ENCODE peak calls at places on chromosomes 7 and 10, in six cellular contexts. One of them, this sample, is unnamed.

GRCh38 chr10:74213571-74214162 is 62.6 kb downstream of the ADK start:
- DNase-seq in sciatic nerve: no peak
- DNase-seq in DMS53: peak
- DNase-seq in CD4-positive, alpha-beta T cell: peak
- DNase-seq in iris pigment epithelial cell: peak
- DNase-seq in anterior cingulate cortex: no peak
- DNase-seq in this sample: no peak

GRCh38 chr10:93173867-93174845 is 100.5 kb downstream of the CYP26A1 start:
- DNase-seq in sciatic nerve: no peak
- DNase-seq in DMS53: no peak
- DNase-seq in CD4-positive, alpha-beta T cell: no peak
- DNase-seq in iris pigment epithelial cell: peak
- DNase-seq in anterior cingulate cortex: no peak
- DNase-seq in this sample: no peak

GRCh38 chr10:81270051-81270450 is 604.9 kb upstream of the NRG3 start:
- DNase-seq in sciatic nerve: no peak
- DNase-seq in DMS53: no peak
- DNase-seq in CD4-positive, alpha-beta T cell: no peak
- DNase-seq in iris pigment epithelial cell: no peak
- DNase-seq in anterior cingulate cortex: no peak
- DNase-seq in this sample: no peak

GRCh38 chr10:101236376-101237079 is 7.3 kb upstream of the LBX1 start:
- DNase-seq in sciatic nerve: no peak
- DNase-seq in DMS53: peak
- DNase-seq in CD4-positive, alpha-beta T cell: no peak
- DNase-seq in iris pigment epithelial cell: no peak
- DNase-seq in anterior cingulate cortex: no peak
- DNase-seq in this sample: no peak

GRCh38 chr7:40311307-40311706 is 176.5 kb downstream of the SUGCT start:
- DNase-seq in sciatic nerve: no peak
- DNase-seq in DMS53: no peak
- DNase-seq in CD4-positive, alpha-beta T cell: no peak
- DNase-seq in iris pigment epithelial cell: no peak
- DNase-seq in anterior cingulate cortex: no peak
- DNase-seq in this sample: no peak

GRCh38 chr7:101814081-101814995 is 3.1 kb upstream of the CUX1 start:
- DNase-seq in sciatic nerve: peak
- DNase-seq in DMS53: peak
- DNase-seq in CD4-positive, alpha-beta T cell: peak
- DNase-seq in iris pigment epithelial cell: peak
- DNase-seq in anterior cingulate cortex: peak
- DNase-seq in this sample: peak

GRCh38 chr10:98138031-98138430 is 3.6 kb downstream of the R3HCC1L start:
- DNase-seq in sciatic nerve: no peak
- DNase-seq in DMS53: no peak
- DNase-seq in CD4-positive, alpha-beta T cell: no peak
- DNase-seq in iris pigment epithelial cell: no peak
- DNase-seq in anterior cingulate cortex: no peak
- DNase-seq in this sample: no peak

GRCh38 chr7:50953820-50954219 is 171.1 kb upstream of the GRB10 start:
- DNase-seq in sciatic nerve: no peak
- DNase-seq in DMS53: peak
- DNase-seq in CD4-positive, alpha-beta T cell: no peak
- DNase-seq in iris pigment epithelial cell: peak
- DNase-seq in anterior cingulate cortex: no peak
- DNase-seq in this sample: no peak

GRCh38 chr10:110919349-110919931 is at the start of gene SHOC2:
- DNase-seq in sciatic nerve: peak
- DNase-seq in DMS53: peak
- DNase-seq in CD4-positive, alpha-beta T cell: peak
- DNase-seq in iris pigment epithelial cell: peak
- DNase-seq in anterior cingulate cortex: peak
- DNase-seq in this sample: peak

GRCh38 chr10:118108194-118109026 is 61.7 kb upstream of the RAB11FIP2 start:
- DNase-seq in sciatic nerve: no peak
- DNase-seq in DMS53: no peak
- DNase-seq in CD4-positive, alpha-beta T cell: no peak
- DNase-seq in iris pigment epithelial cell: peak
- DNase-seq in anterior cingulate cortex: no peak
- DNase-seq in this sample: no peak

GRCh38 chr10:52228556-52228955 is 85.5 kb upstream of the DKK1 start:
- DNase-seq in sciatic nerve: no peak
- DNase-seq in DMS53: no peak
- DNase-seq in CD4-positive, alpha-beta T cell: no peak
- DNase-seq in iris pigment epithelial cell: no peak
- DNase-seq in anterior cingulate cortex: no peak
- DNase-seq in this sample: no peak

GRCh38 chr10:125866421-125867029 is 14.6 kb downstream of the DHX32 start:
- DNase-seq in sciatic nerve: no peak
- DNase-seq in DMS53: no peak
- DNase-seq in CD4-positive, alpha-beta T cell: no peak
- DNase-seq in iris pigment epithelial cell: no peak
- DNase-seq in anterior cingulate cortex: no peak
- DNase-seq in this sample: no peak

GRCh38 chr10:118982366-118982765 is 47.1 kb upstream of the NANOS1 start:
- DNase-seq in sciatic nerve: no peak
- DNase-seq in DMS53: no peak
- DNase-seq in CD4-positive, alpha-beta T cell: no peak
- DNase-seq in iris pigment epithelial cell: no peak
- DNase-seq in anterior cingulate cortex: no peak
- DNase-seq in this sample: no peak

GRCh38 chr10:132654708-132655661 is 117.4 kb downstream of the INPP5A start:
- DNase-seq in sciatic nerve: peak
- DNase-seq in DMS53: peak
- DNase-seq in CD4-positive, alpha-beta T cell: peak
- DNase-seq in iris pigment epithelial cell: peak
- DNase-seq in anterior cingulate cortex: peak
- DNase-seq in this sample: peak

GRCh38 chr10:113202011-113202410 is 252.0 kb downstream of the TCF7L2 start:
- DNase-seq in sciatic nerve: no peak
- DNase-seq in DMS53: no peak
- DNase-seq in CD4-positive, alpha-beta T cell: no peak
- DNase-seq in iris pigment epithelial cell: no peak
- DNase-seq in anterior cingulate cortex: no peak
- DNase-seq in this sample: no peak

GRCh38 chr7:5354460-5355279 is 69.0 kb downstream of the TNRC18 start:
- DNase-seq in sciatic nerve: no peak
- DNase-seq in DMS53: no peak
- DNase-seq in CD4-positive, alpha-beta T cell: no peak
- DNase-seq in iris pigment epithelial cell: peak
- DNase-seq in anterior cingulate cortex: no peak
- DNase-seq in this sample: no peak

GRCh38 chr7:142901426-142902259 is 16.1 kb upstream of the TRPV6 start:
- DNase-seq in sciatic nerve: no peak
- DNase-seq in DMS53: no peak
- DNase-seq in CD4-positive, alpha-beta T cell: no peak
- DNase-seq in iris pigment epithelial cell: no peak
- DNase-seq in anterior cingulate cortex: no peak
- DNase-seq in this sample: no peak

GRCh38 chr10:49076741-49077521 is 38.4 kb downstream of the VSTM4 start:
- DNase-seq in sciatic nerve: no peak
- DNase-seq in DMS53: no peak
- DNase-seq in CD4-positive, alpha-beta T cell: no peak
- DNase-seq in iris pigment epithelial cell: no peak
- DNase-seq in anterior cingulate cortex: peak
- DNase-seq in this sample: peak

GRCh38 chr10:59234194-59234593 is 57.8 kb downstream of the PHYHIPL start:
- DNase-seq in sciatic nerve: no peak
- DNase-seq in DMS53: peak
- DNase-seq in CD4-positive, alpha-beta T cell: no peak
- DNase-seq in iris pigment epithelial cell: peak
- DNase-seq in anterior cingulate cortex: no peak
- DNase-seq in this sample: no peak

GRCh38 chr7:2681954-2682799 is 5.8 kb upstream of the AMZ1 start:
- DNase-seq in sciatic nerve: no peak
- DNase-seq in DMS53: no peak
- DNase-seq in CD4-positive, alpha-beta T cell: no peak
- DNase-seq in iris pigment epithelial cell: no peak
- DNase-seq in anterior cingulate cortex: peak
- DNase-seq in this sample: no peak

GRCh38 chr10:1156616-1156886 is 100.4 kb downstream of the WDR37 start:
- DNase-seq in sciatic nerve: no peak
- DNase-seq in DMS53: no peak
- DNase-seq in CD4-positive, alpha-beta T cell: no peak
- DNase-seq in iris pigment epithelial cell: no peak
- DNase-seq in anterior cingulate cortex: no peak
- DNase-seq in this sample: no peak

GRCh38 chr10:117545141-117546019 is 2.8 kb downstream of the EMX2 start:
- DNase-seq in sciatic nerve: no peak
- DNase-seq in DMS53: no peak
- DNase-seq in CD4-positive, alpha-beta T cell: no peak
- DNase-seq in iris pigment epithelial cell: peak
- DNase-seq in anterior cingulate cortex: no peak
- DNase-seq in this sample: no peak

GRCh38 chr7:51069411-51070083 is 247.1 kb downstream of the COBL start:
- DNase-seq in sciatic nerve: no peak
- DNase-seq in DMS53: no peak
- DNase-seq in CD4-positive, alpha-beta T cell: no peak
- DNase-seq in iris pigment epithelial cell: no peak
- DNase-seq in anterior cingulate cortex: no peak
- DNase-seq in this sample: no peak

GRCh38 chr10:119049361-119049760 is 19.8 kb downstream of the NANOS1 start:
- DNase-seq in sciatic nerve: no peak
- DNase-seq in DMS53: no peak
- DNase-seq in CD4-positive, alpha-beta T cell: no peak
- DNase-seq in iris pigment epithelial cell: no peak
- DNase-seq in anterior cingulate cortex: no peak
- DNase-seq in this sample: no peak

GRCh38 chr10:114526497-114527238 is 122.4 kb upstream of the AFAP1L2 start:
- DNase-seq in sciatic nerve: peak
- DNase-seq in DMS53: peak
- DNase-seq in CD4-positive, alpha-beta T cell: peak
- DNase-seq in iris pigment epithelial cell: peak
- DNase-seq in anterior cingulate cortex: peak
- DNase-seq in this sample: peak

GRCh38 chr7:75596727-75597614 is 104.9 kb downstream of the SPDYE5 start:
- DNase-seq in sciatic nerve: no peak
- DNase-seq in DMS53: no peak
- DNase-seq in CD4-positive, alpha-beta T cell: no peak
- DNase-seq in iris pigment epithelial cell: peak
- DNase-seq in anterior cingulate cortex: no peak
- DNase-seq in this sample: no peak

GRCh38 chr10:48519731-48520506 is 85.0 kb downstream of the ARHGAP22 start:
- DNase-seq in sciatic nerve: peak
- DNase-seq in DMS53: no peak
- DNase-seq in CD4-positive, alpha-beta T cell: no peak
- DNase-seq in iris pigment epithelial cell: no peak
- DNase-seq in anterior cingulate cortex: no peak
- DNase-seq in this sample: no peak

GRCh38 chr10:80555415-80555814 is 17.7 kb downstream of the SH2D4B start:
- DNase-seq in sciatic nerve: no peak
- DNase-seq in DMS53: no peak
- DNase-seq in CD4-positive, alpha-beta T cell: no peak
- DNase-seq in iris pigment epithelial cell: no peak
- DNase-seq in anterior cingulate cortex: no peak
- DNase-seq in this sample: no peak

GRCh38 chr7:501526-501925 is 18.1 kb downstream of the PDGFA start:
- DNase-seq in sciatic nerve: no peak
- DNase-seq in DMS53: no peak
- DNase-seq in CD4-positive, alpha-beta T cell: no peak
- DNase-seq in iris pigment epithelial cell: no peak
- DNase-seq in anterior cingulate cortex: no peak
- DNase-seq in this sample: no peak

GRCh38 chr10:97179731-97180366 is 5.9 kb downstream of the SLIT1 start:
- DNase-seq in sciatic nerve: no peak
- DNase-seq in DMS53: no peak
- DNase-seq in CD4-positive, alpha-beta T cell: no peak
- DNase-seq in iris pigment epithelial cell: no peak
- DNase-seq in anterior cingulate cortex: peak
- DNase-seq in this sample: no peak

GRCh38 chr7:2175091-2175490 is 57.7 kb downstream of the MAD1L1 start:
- DNase-seq in sciatic nerve: no peak
- DNase-seq in DMS53: no peak
- DNase-seq in CD4-positive, alpha-beta T cell: no peak
- DNase-seq in iris pigment epithelial cell: no peak
- DNase-seq in anterior cingulate cortex: no peak
- DNase-seq in this sample: no peak

GRCh38 chr10:11403116-11403515 is 208.3 kb downstream of the USP6NL start:
- DNase-seq in sciatic nerve: no peak
- DNase-seq in DMS53: no peak
- DNase-seq in CD4-positive, alpha-beta T cell: peak
- DNase-seq in iris pigment epithelial cell: no peak
- DNase-seq in anterior cingulate cortex: no peak
- DNase-seq in this sample: no peak

GRCh38 chr10:30371954-30372353 is 22.9 kb upstream of the MTPAP start:
- DNase-seq in sciatic nerve: no peak
- DNase-seq in DMS53: peak
- DNase-seq in CD4-positive, alpha-beta T cell: no peak
- DNase-seq in iris pigment epithelial cell: no peak
- DNase-seq in anterior cingulate cortex: no peak
- DNase-seq in this sample: no peak

GRCh38 chr10:46559231-46559671 is 2.8 kb upstream of the GPRIN2 start:
- DNase-seq in sciatic nerve: peak
- DNase-seq in DMS53: no peak
- DNase-seq in CD4-positive, alpha-beta T cell: no peak
- DNase-seq in iris pigment epithelial cell: no peak
- DNase-seq in anterior cingulate cortex: no peak
- DNase-seq in this sample: peak

GRCh38 chr7:158774916-158775315 is 54.4 kb downstream of the ESYT2 start:
- DNase-seq in sciatic nerve: no peak
- DNase-seq in DMS53: no peak
- DNase-seq in CD4-positive, alpha-beta T cell: no peak
- DNase-seq in iris pigment epithelial cell: peak
- DNase-seq in anterior cingulate cortex: no peak
- DNase-seq in this sample: no peak

GRCh38 chr10:56805022-56805421 is 444.0 kb upstream of the ZWINT start:
- DNase-seq in sciatic nerve: no peak
- DNase-seq in DMS53: no peak
- DNase-seq in CD4-positive, alpha-beta T cell: no peak
- DNase-seq in iris pigment epithelial cell: no peak
- DNase-seq in anterior cingulate cortex: no peak
- DNase-seq in this sample: no peak

GRCh38 chr7:158680754-158681153 is 23.9 kb downstream of the NCAPG2 start:
- DNase-seq in sciatic nerve: no peak
- DNase-seq in DMS53: no peak
- DNase-seq in CD4-positive, alpha-beta T cell: no peak
- DNase-seq in iris pigment epithelial cell: no peak
- DNase-seq in anterior cingulate cortex: no peak
- DNase-seq in this sample: no peak

GRCh38 chr10:132469197-132469942 is 68.2 kb upstream of the INPP5A start:
- DNase-seq in sciatic nerve: peak
- DNase-seq in DMS53: no peak
- DNase-seq in CD4-positive, alpha-beta T cell: no peak
- DNase-seq in iris pigment epithelial cell: no peak
- DNase-seq in anterior cingulate cortex: peak
- DNase-seq in this sample: no peak